ENCODE peak calls at places on chromosomes 6 and 20, in eight cellular contexts. One of them, this sample, is unnamed.

GRCh38 chr20:47660983-47661711 is 124.1 kb downstream of the SULF2 start:
- DNase-seq in Jurkat, Clone E6-1: no peak
- DNase-seq in esophagus squamous epithelium: no peak
- DNase-seq in putamen: no peak
- DNase-seq in HS-5: no peak
- DNase-seq in HEK293T: no peak
- DNase-seq in osteocyte: no peak
- DNase-seq in activated CD4-positive, alpha-beta T cell treated with anti-CD3 and anti-CD28 coated beads, Interleukin-2, amount 50 U/mL, for 4 hours: no peak
- DNase-seq in this sample: no peak

GRCh38 chr6:166360243-166361079 is 18.1 kb upstream of the SFT2D1 start:
- DNase-seq in HEK293T: no peak
- DNase-seq in putamen: no peak
- DNase-seq in osteocyte: no peak
- DNase-seq in esophagus squamous epithelium: no peak
- DNase-seq in Jurkat, Clone E6-1: no peak
- DNase-seq in activated CD4-positive, alpha-beta T cell treated with anti-CD3 and anti-CD28 coated beads, Interleukin-2, amount 50 U/mL, for 4 hours: no peak
- DNase-seq in HS-5: no peak
- DNase-seq in this sample: peak

GRCh38 chr20:53575481-53576194 is 18.0 kb downstream of the ZNF217 start:
- DNase-seq in HS-5: no peak
- DNase-seq in HEK293T: no peak
- DNase-seq in osteocyte: peak
- DNase-seq in activated CD4-positive, alpha-beta T cell treated with anti-CD3 and anti-CD28 coated beads, Interleukin-2, amount 50 U/mL, for 4 hours: no peak
- DNase-seq in Jurkat, Clone E6-1: no peak
- DNase-seq in esophagus squamous epithelium: no peak
- DNase-seq in putamen: no peak
- DNase-seq in this sample: no peak

GRCh38 chr6:166508726-166509125 is 77.8 kb downstream of the RAMACL start:
- DNase-seq in HS-5: no peak
- DNase-seq in activated CD4-positive, alpha-beta T cell treated with anti-CD3 and anti-CD28 coated beads, Interleukin-2, amount 50 U/mL, for 4 hours: no peak
- DNase-seq in esophagus squamous epithelium: no peak
- DNase-seq in osteocyte: no peak
- DNase-seq in Jurkat, Clone E6-1: no peak
- DNase-seq in putamen: no peak
- DNase-seq in HEK293T: no peak
- DNase-seq in this sample: no peak

GRCh38 chr6:46352541-46353267 is 138.5 kb downstream of the RCAN2 start:
- DNase-seq in esophagus squamous epithelium: no peak
- DNase-seq in activated CD4-positive, alpha-beta T cell treated with anti-CD3 and anti-CD28 coated beads, Interleukin-2, amount 50 U/mL, for 4 hours: no peak
- DNase-seq in putamen: no peak
- DNase-seq in HS-5: no peak
- DNase-seq in HEK293T: no peak
- DNase-seq in osteocyte: no peak
- DNase-seq in Jurkat, Clone E6-1: no peak
- DNase-seq in this sample: no peak

GRCh38 chr6:106194949-106195919 is 109.1 kb downstream of the PRDM1 start:
- DNase-seq in activated CD4-positive, alpha-beta T cell treated with anti-CD3 and anti-CD28 coated beads, Interleukin-2, amount 50 U/mL, for 4 hours: no peak
- DNase-seq in Jurkat, Clone E6-1: peak
- DNase-seq in esophagus squamous epithelium: no peak
- DNase-seq in HEK293T: no peak
- DNase-seq in putamen: no peak
- DNase-seq in osteocyte: no peak
- DNase-seq in HS-5: peak
- DNase-seq in this sample: peak

GRCh38 chr6:84197708-84198107 is 29.7 kb downstream of the CEP162 start:
- DNase-seq in HEK293T: no peak
- DNase-seq in HS-5: no peak
- DNase-seq in esophagus squamous epithelium: no peak
- DNase-seq in Jurkat, Clone E6-1: no peak
- DNase-seq in osteocyte: no peak
- DNase-seq in putamen: no peak
- DNase-seq in activated CD4-positive, alpha-beta T cell treated with anti-CD3 and anti-CD28 coated beads, Interleukin-2, amount 50 U/mL, for 4 hours: no peak
- DNase-seq in this sample: no peak

GRCh38 chr6:149233056-149233715 is 84.3 kb upstream of the TAB2 start:
- DNase-seq in putamen: no peak
- DNase-seq in esophagus squamous epithelium: no peak
- DNase-seq in osteocyte: no peak
- DNase-seq in HS-5: peak
- DNase-seq in HEK293T: peak
- DNase-seq in Jurkat, Clone E6-1: peak
- DNase-seq in activated CD4-positive, alpha-beta T cell treated with anti-CD3 and anti-CD28 coated beads, Interleukin-2, amount 50 U/mL, for 4 hours: peak
- DNase-seq in this sample: peak

GRCh38 chr20:4567172-4567571 is 154.5 kb upstream of the PRND start:
- DNase-seq in esophagus squamous epithelium: no peak
- DNase-seq in putamen: no peak
- DNase-seq in HS-5: no peak
- DNase-seq in HEK293T: no peak
- DNase-seq in osteocyte: no peak
- DNase-seq in activated CD4-positive, alpha-beta T cell treated with anti-CD3 and anti-CD28 coated beads, Interleukin-2, amount 50 U/mL, for 4 hours: no peak
- DNase-seq in Jurkat, Clone E6-1: no peak
- DNase-seq in this sample: no peak

GRCh38 chr20:33600414-33600813 is 61.7 kb upstream of the C20orf144 start:
- DNase-seq in osteocyte: no peak
- DNase-seq in activated CD4-positive, alpha-beta T cell treated with anti-CD3 and anti-CD28 coated beads, Interleukin-2, amount 50 U/mL, for 4 hours: no peak
- DNase-seq in putamen: no peak
- DNase-seq in esophagus squamous epithelium: no peak
- DNase-seq in HEK293T: no peak
- DNase-seq in Jurkat, Clone E6-1: no peak
- DNase-seq in HS-5: no peak
- DNase-seq in this sample: no peak

GRCh38 chr20:48468571-48468970 is 359.2 kb downstream of the PREX1 start:
- DNase-seq in activated CD4-positive, alpha-beta T cell treated with anti-CD3 and anti-CD28 coated beads, Interleukin-2, amount 50 U/mL, for 4 hours: no peak
- DNase-seq in HS-5: no peak
- DNase-seq in osteocyte: no peak
- DNase-seq in HEK293T: no peak
- DNase-seq in putamen: no peak
- DNase-seq in esophagus squamous epithelium: no peak
- DNase-seq in Jurkat, Clone E6-1: no peak
- DNase-seq in this sample: no peak

This sample was measured in foreskin keratinocyte.